ENCODE peak calls at places on chromosomes 6 and 20, in four cellular contexts. O is heart left ventricle, H is IMR-90, K is suprapubic skin. V is an unnamed sample. For H3K4me1 and H3K36me3, the result is how much of the 10 kb centered on the place peaks cover.

GRCh38 chr6:167934426-167934864 is 63.0 kb upstream of the KIF25 start:
- DNase-seq in O (no peak), H (no peak), K (no peak), V (no peak)

GRCh38 chr20:63532449-63532971 is 4.7 kb downstream of the PTK6 start:
- DNase-seq in O (no peak), H (no peak), K (no peak), V (no peak)

GRCh38 chr6:35136185-35136584 is 5.0 kb downstream of the TCP11 start:
- DNase-seq in O (no peak), H (no peak), K (no peak), V (no peak)

GRCh38 chr6:108168501-108168979 is 2.7 kb downstream of the NR2E1 start:
- DNase-seq in O (peak), H (no peak), K (no peak), V (no peak)

GRCh38 chr6:45743028-45743615 is 272.5 kb downstream of the CLIC5 start:
- DNase-seq in O (no peak), H (no peak), K (no peak), V (no peak)

GRCh38 chr6:33738153-33738552 is 8.6 kb downstream of the IP6K3 start:
- DNase-seq in O (no peak), H (no peak), K (no peak), V (peak)

GRCh38 chr6:106360989-106361430 is 493 bp downstream of the CRYBG1 start:
- DNase-seq in O (no peak), H (no peak), K (no peak), V (no peak)

GRCh38 chr6:3749991-3750323 is 1.6 kb downstream of the PXDC1 start:
- DNase-seq in O (peak), H (peak), K (peak), V (no peak)

GRCh38 chr20:41958391-41958790 is 340.2 kb upstream of the CHD6 start:
- DNase-seq in O (no peak), H (no peak), K (no peak), V (no peak)

GRCh38 chr6:111663692-111664564 is 58.2 kb upstream of the TRAF3IP2 start:
- DNase-seq in O (peak), H (peak), K (no peak), V (peak)

GRCh38 chr20:18654448-18654773 is 66.6 kb downstream of the DTD1 start:
- DNase-seq in O (no peak), H (no peak), K (no peak), V (no peak)

GRCh38 chr6:89944826-89945407 is 50.6 kb downstream of the GJA10 start:
- DNase-seq in O (no peak), H (peak), K (no peak), V (no peak)

GRCh38 chr20:32018269-32019155 is 8.3 kb downstream of the CCM2L start:
- DNase-seq in O (peak), H (no peak), K (peak), V (no peak)

GRCh38 chr6:72316675-72317380 is 305.0 kb upstream of the KCNQ5 start:
- DNase-seq in O (peak), H (no peak), K (no peak), V (no peak)

GRCh38 chr6:161418458-161418945 is 144.6 kb upstream of the AGPAT4 start:
- DNase-seq in O (no peak), H (peak), K (no peak), V (peak)

GRCh38 chr6:149246691-149247384 is 70.7 kb upstream of the TAB2 start:
- DNase-seq in O (no peak), H (no peak), K (no peak), V (no peak)

DNA sequence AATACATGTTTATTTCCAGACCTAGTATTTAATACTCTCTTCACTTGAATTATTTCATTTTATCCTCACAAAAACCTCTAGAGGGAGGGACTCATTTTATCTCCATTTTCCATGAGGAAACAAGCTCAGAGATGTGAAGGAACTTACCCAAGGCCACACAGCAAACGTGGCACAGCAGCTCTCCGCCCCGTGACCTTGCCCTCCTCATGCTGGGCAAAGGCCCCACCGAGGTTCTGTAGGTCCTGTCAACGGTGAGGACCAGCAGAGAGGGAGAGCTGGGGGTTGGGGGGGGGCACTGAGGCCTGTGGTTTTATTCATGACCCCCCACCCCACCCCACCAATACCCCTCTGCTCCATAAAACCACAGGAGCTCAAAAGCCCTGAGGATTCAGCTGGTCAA is 40.9 kb upstream of the TLDC2 start:
- DNase-seq in O (no peak), H (no peak), K (no peak), V (no peak)
- H3K4me1 ChIP-seq in O (half or more), H (under half), K (half or more), V (under half)

DNA sequence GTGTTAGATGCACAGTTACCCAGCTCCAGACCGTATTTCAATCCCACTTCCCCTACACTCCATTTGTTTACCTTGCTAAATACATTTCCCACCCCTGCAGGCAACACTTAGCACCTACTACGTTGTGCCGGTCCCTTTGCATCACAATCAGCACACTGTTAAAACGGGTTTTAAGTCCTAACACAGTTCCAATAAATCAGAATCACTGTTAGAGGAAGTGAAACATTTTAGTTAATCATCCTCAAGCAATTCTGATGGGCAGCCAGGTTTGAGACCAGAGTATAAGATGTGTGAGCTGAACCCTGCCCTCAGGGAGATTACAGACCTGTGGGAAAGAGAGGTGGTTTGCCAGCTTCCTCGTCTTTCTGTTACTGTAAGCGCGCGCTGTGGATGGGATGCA is 3.0 kb downstream of the ZCCHC3 start:
- DNase-seq in O (no peak), H (no peak), K (no peak), V (no peak)
- TF ChIP-seq POLR2A in O (no peak), H (no peak), K (no peak), V (no peak)

GRCh38 chr20:3861191-3861590 is 14.6 kb downstream of the MAVS start:
- DNase-seq in O (no peak), H (no peak), K (no peak), V (no peak)
- H3K36me3 ChIP-seq in O (half or more), H (half or more), K (half or more), V (half or more)

DNA sequence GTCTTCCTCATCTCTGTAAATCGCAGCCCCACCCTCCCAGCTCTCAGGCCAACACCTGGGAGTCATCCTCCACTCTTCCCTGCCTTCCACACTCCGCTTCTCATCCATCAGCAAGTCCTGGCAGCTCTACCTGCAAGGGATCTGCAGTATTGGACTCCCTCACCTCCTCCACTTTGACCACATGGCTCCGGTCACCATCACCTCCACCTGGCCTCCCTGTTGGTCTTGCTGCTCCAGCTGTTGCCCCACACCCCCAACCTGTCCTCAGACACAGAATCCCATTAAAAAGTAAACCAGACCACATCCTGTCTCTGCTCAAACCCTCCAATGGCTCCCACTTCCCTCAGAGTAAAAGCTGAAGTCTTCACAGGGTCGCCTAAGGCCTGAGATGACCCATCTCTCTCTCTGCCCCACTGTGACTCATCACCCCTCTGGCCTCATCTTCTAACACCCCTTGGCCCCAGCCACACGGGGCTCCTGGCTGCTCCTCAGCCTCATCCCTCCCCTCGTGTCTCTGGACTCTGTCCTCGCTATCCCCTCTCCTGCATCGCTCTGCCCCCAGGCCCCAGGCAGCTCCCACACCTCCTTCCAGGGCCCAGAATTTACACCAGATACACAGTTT is 185.1 kb upstream of the SULF2 start:
- DNase-seq in O (no peak), H (no peak), K (no peak), V (no peak)
- H3K4me1 ChIP-seq in O (under half), H (under half), K (under half), V (under half)

GRCh38 chr6:36825452-36825851 is 13.8 kb downstream of the CPNE5 start:
- DNase-seq in O (no peak), H (no peak), K (no peak), V (no peak)

GRCh38 chr6:36825996-36826395 is 13.2 kb downstream of the CPNE5 start:
- DNase-seq in O (no peak), H (no peak), K (no peak), V (no peak)

GRCh38 chr6:36823421-36824096 is 15.7 kb downstream of the CPNE5 start:
- DNase-seq in O (peak), H (no peak), K (no peak), V (no peak)

GRCh38 chr6:36822506-36823269 is 16.6 kb downstream of the CPNE5 start:
- DNase-seq in O (peak), H (no peak), K (no peak), V (no peak)

DNA sequence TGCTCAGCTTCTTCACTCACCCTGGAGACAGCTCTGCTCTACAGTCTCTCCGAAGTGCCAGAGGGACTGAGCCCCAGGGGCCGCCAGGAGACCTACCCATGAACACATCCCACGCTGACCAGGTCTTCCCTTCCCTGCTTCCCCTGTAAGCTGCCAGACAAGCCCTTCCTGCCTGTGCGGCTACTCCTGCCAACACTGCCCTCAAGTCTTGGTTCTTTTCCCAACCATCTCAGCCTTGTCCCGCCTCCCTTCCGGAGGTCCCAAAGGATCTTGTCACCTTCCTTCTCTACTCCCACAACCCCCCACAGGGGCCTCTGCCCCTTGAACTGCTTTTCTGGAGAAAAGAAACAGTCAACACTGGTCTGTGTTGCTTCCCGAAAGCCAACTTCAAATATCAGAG is 15.0 kb downstream of the CPNE5 start:
- DNase-seq in O (no peak), H (no peak), K (no peak), V (no peak)
- TF ChIP-seq POLR2A in O (no peak), H (no peak), K (no peak), V (no peak)

GRCh38 chr20:57407541-57407956 is 16.4 kb downstream of the RBM38 start:
- DNase-seq in O (peak), H (no peak), K (no peak), V (no peak)

GRCh38 chr20:57402206-57403125 is 11.3 kb downstream of the RBM38 start:
- DNase-seq in O (peak), H (no peak), K (no peak), V (no peak)

GRCh38 chr20:57403216-57403615 is 12.0 kb downstream of the RBM38 start:
- DNase-seq in O (peak), H (no peak), K (no peak), V (no peak)

GRCh38 chr20:57405236-57406016 is 14.2 kb downstream of the RBM38 start:
- DNase-seq in O (peak), H (no peak), K (no peak), V (no peak)

DNA sequence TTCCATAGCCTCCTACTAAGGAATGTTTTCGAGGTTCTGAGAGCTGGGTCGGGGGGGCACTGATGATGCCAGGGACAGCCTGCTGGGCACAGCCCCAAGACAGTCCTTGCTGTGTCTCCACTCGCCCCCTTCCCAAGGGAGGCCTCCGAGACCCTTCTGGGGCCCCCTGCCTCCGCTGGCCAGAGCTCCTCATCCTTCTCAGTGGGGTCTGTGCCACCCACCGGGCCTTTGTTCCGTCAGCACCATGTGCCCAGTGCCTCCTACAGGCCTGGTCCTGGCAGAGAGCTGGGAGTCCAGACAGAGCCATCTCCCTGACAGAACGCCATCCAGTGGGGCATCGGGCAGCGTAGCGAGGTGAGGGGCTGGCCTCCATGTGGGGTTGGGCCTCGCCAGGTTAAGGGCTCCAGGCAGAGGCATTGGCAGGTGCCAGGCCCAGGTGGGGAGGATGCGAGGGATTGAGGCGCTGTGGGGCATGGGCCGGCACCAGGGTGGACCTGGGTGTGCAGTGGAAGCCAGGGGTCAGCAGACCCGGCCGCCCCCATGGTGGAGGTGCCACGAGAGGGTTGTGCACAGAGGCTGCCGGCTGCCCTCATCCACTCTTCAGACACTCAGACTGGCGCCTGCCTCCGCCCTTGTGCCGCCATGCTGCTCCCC is 13.3 kb downstream of the RBM38 start:
- DNase-seq in O (peak), H (no peak), K (no peak), V (no peak)
- H3K36me3 ChIP-seq in O (half or more), H (under half), K (half or more), V (under half)

V was measured in gastrocnemius medialis.